ENCODE peak calls at places on chromosomes 7 and 10, in nine cellular contexts. P is upper lobe of right lung; Q is A549; K is suprapubic skin; I is left lung; M is GM23338; S is kidney; U is heart right ventricle; B is CD8-positive, alpha-beta T cell. Y is an unnamed sample.

GRCh38 chr7:112430649-112431048 is 19.6 kb upstream of the IFRD1 start:
- DNase-seq in P (no peak), Q (no peak), K (no peak), I (no peak), M (no peak), S (no peak), U (no peak), B (no peak), Y (no peak)

GRCh38 chr7:128155100-128155763 is 85.8 kb upstream of the LEP start:
- DNase-seq in P (no peak), Q (no peak), K (no peak), I (no peak), M (peak; percentile 28), S (no peak), U (no peak), B (no peak), Y (no peak)

GRCh38 chr7:69412331-69413146 is 185.7 kb upstream of the AUTS2 start:
- DNase-seq in P (no peak), Q (peak; percentile 96), K (peak; percentile 73), I (no peak), M (no peak), S (peak; percentile 79), U (peak; percentile 52), B (no peak), Y (peak; percentile 33)

GRCh38 chr7:117872565-117873055 is 631 bp downstream of the CTTNBP2 start:
- DNase-seq in P (no peak), Q (no peak), K (peak; percentile 62), I (no peak), M (peak; percentile 51), S (peak; percentile 81), U (peak; percentile 5), B (no peak), Y (no peak)

GRCh38 chr7:111159426-111159825 is 68.5 kb downstream of the LRRN3 start:
- DNase-seq in P (no peak), Q (no peak), K (no peak), I (no peak), M (no peak), S (no peak), U (no peak), B (no peak), Y (no peak)

GRCh38 chr7:2777898-2778535 is 66.1 kb downstream of the GNA12 start:
- DNase-seq in P (no peak), Q (no peak), K (no peak), I (no peak), M (no peak), S (no peak), U (no peak), B (no peak), Y (no peak)

GRCh38 chr7:127702938-127703337 is 50.9 kb downstream of the SND1 start:
- DNase-seq in P (no peak), Q (no peak), K (no peak), I (no peak), M (no peak), S (no peak), U (no peak), B (no peak), Y (no peak)

GRCh38 chr7:35993113-35993512 is 159.9 kb upstream of the EEPD1 start:
- DNase-seq in P (no peak), Q (no peak), K (no peak), I (no peak), M (no peak), S (no peak), U (no peak), B (no peak), Y (no peak)

GRCh38 chr10:21402606-21403083 is 122.8 kb downstream of the SKIDA1 start:
- DNase-seq in P (no peak), Q (no peak), K (no peak), I (no peak), M (no peak), S (no peak), U (peak; percentile 28), B (no peak), Y (no peak)

GRCh38 chr10:14545827-14546226 is 215.1 kb upstream of the FRMD4A start:
- DNase-seq in P (no peak), Q (no peak), K (no peak), I (no peak), M (no peak), S (no peak), U (no peak), B (no peak), Y (no peak)

GRCh38 chr10:14588084-14588937 is 186.4 kb downstream of the FAM107B start:
- DNase-seq in P (no peak), Q (peak; percentile 40), K (no peak), I (no peak), M (no peak), S (no peak), U (no peak), B (no peak), Y (no peak)

DNA sequence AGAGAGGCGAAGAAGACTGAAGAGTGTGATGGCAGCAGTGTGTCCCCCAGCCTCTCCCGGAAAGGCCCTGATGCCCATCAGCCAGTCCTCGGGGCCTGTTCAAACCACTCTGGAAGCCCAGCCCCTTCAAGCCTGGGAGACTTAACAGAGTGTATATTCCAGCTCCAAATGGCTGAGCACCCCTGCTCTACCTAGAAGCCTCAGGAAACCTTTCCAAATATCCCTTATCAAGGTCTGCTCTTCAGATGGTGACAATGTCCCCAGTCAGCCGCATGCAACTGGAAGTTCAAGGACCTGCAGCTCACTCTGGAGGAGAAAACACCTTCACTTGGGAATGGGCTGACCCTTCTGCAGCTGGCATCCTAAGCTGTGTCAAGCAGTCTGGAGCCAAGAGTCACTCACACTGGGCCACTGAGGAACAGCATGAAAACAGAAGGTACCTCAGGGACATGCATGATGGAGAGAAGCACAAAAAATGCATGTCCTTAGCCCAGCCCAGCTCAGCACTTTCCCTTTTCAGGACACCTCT is 10.2 kb downstream of the ANXA11 start:
- DNase-seq in P (no peak), Q (no peak), K (no peak), I (peak; percentile 24), M (no peak), S (no peak), U (no peak), B (no peak), Y (no peak)
- H3K4me1 ChIP-seq in P (peaks cover 87% of the 10 kb centered on the region), Q (peaks cover 59% of the 10 kb centered on the region), K (peaks cover 76% of the 10 kb centered on the region), I (peaks cover 31% of the 10 kb centered on the region), M (peaks cover 21% of the 10 kb centered on the region), S (peaks cover 45% of the 10 kb centered on the region), U (peaks cover 95% of the 10 kb centered on the region), B (peaks cover 78% of the 10 kb centered on the region), Y (peaks cover 84% of the 10 kb centered on the region)

GRCh38 chr10:75779276-75779675 is 347.9 kb downstream of the LRMDA start:
- DNase-seq in P (no peak), Q (no peak), K (no peak), I (no peak), M (no peak), S (no peak), U (peak; percentile 21), B (no peak), Y (no peak)
- H3K27ac ChIP-seq in P (no peak overlapping the region), Q (no peak overlapping the region), K (no peak overlapping the region), I (no peak overlapping the region), M (no peak overlapping the region), S (no peak overlapping the region), U (no peak overlapping the region), B (no peak overlapping the region), Y (no peak overlapping the region)

DNA sequence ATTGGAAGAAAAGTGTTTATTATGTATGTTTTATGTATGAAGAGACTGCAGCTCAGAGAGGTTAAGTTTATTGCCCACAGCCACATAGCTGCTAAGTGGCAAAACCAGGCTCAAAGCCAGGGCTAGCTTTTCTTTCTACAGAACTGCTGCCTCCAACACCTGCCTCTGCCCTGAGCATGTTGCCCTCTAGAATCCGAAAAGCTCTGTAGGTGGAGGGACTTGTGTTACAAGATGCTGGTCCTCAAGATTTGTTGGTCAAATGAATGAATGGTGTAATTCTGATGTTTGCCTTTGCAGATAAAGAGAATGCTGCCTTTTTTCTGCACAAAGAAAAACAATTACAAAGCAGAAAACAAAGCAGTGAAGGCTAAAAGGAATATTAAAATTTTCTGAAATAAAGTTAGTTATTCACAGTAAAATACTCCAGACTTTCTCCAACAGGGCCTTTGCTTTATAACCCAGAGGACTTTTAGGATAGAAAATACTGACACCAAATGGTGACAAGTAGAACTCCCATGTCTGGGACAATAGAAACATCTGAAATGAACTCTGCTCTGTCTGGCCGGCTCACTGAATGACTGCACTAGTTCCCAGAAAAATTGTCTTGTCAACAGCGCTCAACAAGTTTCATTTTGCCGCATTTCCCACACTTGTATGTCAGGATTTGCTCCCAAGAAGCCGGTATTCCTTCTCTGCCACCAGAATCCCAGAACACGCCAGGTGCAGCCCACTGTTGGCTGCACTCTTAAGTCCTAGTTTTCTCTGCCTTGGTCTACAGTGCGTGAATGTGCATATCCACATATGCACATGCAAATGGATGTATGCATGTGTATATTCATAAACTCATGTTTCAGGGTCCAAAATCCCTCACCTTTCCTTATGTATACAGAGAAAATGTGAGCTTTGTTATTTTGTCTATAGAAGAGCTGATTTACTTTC is 11.0 kb upstream of the DNTT start:
- DNase-seq in P (no peak), Q (peak; percentile 35), K (no peak), I (no peak), M (peak; percentile 78), S (no peak), U (peak; percentile 15), B (peak; percentile 51), Y (no peak)
- TF ChIP-seq CTCF in P (peak; percentile 71), Q (peak; percentile 65), K (peak; percentile 49), I (peak; percentile 60), M (peak; percentile 67), S (peak; percentile 55), U (peak; percentile 70), B (peak; percentile 63), Y (peak; percentile 52)

DNA sequence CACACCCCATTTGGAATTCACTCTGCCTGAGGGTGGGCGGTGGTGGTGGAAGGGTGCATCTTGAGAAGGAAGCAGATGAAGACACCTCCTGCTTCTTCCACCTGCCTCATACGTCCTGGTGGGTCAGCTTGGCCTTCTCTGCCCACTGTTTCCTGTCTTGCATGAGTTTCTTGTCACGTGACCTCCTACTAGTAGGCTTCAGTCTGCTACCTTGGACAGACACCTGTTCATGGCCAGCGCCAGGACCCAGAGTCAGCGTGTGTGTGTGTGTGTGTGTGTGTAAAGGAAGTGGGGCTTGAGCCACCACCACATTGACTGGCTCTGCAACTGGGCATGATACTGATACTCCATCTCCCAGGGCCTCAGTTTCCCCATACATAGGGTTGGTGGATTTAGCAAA is 17.1 kb upstream of the VPS37D start:
- DNase-seq in P (no peak), Q (no peak), K (no peak), I (no peak), M (no peak), S (peak; percentile 25), U (no peak), B (no peak), Y (no peak)
- H3K4me1 ChIP-seq in P (peaks cover 3% of the 10 kb centered on the region), Q (peaks cover 13% of the 10 kb centered on the region), K (peaks cover 12% of the 10 kb centered on the region), I (no peaks in the 10 kb centered on the region), M (peaks cover 11% of the 10 kb centered on the region), S (peaks cover 2% of the 10 kb centered on the region), U (peaks cover 5% of the 10 kb centered on the region), B (peaks cover 6% of the 10 kb centered on the region), Y (no peaks in the 10 kb centered on the region)

Y was measured in gastrocnemius medialis.